ENCODE peak calls at places on chromosomes 16 and 17, in ten cellular contexts. R is MCF 10A, G is fibroblast of the conjunctiva, X is IMR-90, K is neural crest cell, V is NCI-H510A, B is amniotic stem cell, U is C1 segment of cervical spinal cord, N is GM12891, J is mucosa of gallbladder. M is an unnamed sample.

GRCh38 chr17:66541461-66542182 is 239.2 kb downstream of the PRKCA start:
- DNase-seq in R (no peak), G (no peak), X (no peak), K (no peak), V (no peak), B (peak; percentile 69), U (peak; percentile 22), N (no peak), J (no peak), M (no peak)

GRCh38 chr16:1812732-1813163 is 13.9 kb downstream of the HAGH start:
- DNase-seq in R (peak; percentile 47), G (peak; percentile 43), X (peak; percentile 85), K (peak; percentile 32), V (no peak), B (peak; percentile 35), U (no peak), N (no peak), J (peak; percentile 73), M (no peak)

GRCh38 chr16:10314811-10315210 is 71.0 kb upstream of the ATF7IP2 start:
- DNase-seq in R (peak; percentile 25), G (no peak), X (no peak), K (no peak), V (no peak), B (no peak), U (no peak), N (no peak), J (no peak), M (no peak)

GRCh38 chr16:9428355-9429005 is 337.0 kb downstream of the HAPSTR1 start:
- DNase-seq in R (no peak), G (no peak), X (no peak), K (no peak), V (no peak), B (no peak), U (no peak), N (no peak), J (no peak), M (no peak)

GRCh38 chr17:10649031-10649430 is 8.1 kb downstream of the MYH3 start:
- DNase-seq in R (no peak), G (no peak), X (peak; percentile 59), K (no peak), V (no peak), B (no peak), U (no peak), N (no peak), J (no peak), M (no peak)

GRCh38 chr17:44376124-44376523 is 12.5 kb upstream of the FAM171A2 start:
- DNase-seq in R (peak; percentile 33), G (peak; percentile 28), X (peak; percentile 10), K (peak; percentile 46), V (no peak), B (no peak), U (peak; percentile 17), N (peak; percentile 68), J (no peak), M (no peak)

GRCh38 chr17:17075037-17075755 is 32.9 kb downstream of the MPRIP start:
- DNase-seq in R (no peak), G (peak; percentile 47), X (peak; percentile 85), K (no peak), V (no peak), B (no peak), U (no peak), N (no peak), J (peak; percentile 56), M (no peak)

GRCh38 chr17:76709077-76709950 is 1.5 kb downstream of the MXRA7 start:
- DNase-seq in R (peak; percentile 58), G (peak; percentile 74), X (peak; percentile 99), K (no peak), V (no peak), B (peak; percentile 96), U (peak; percentile 71), N (no peak), J (peak; percentile 81), M (no peak)

GRCh38 chr16:1620391-1620790 is 8.2 kb downstream of the CRAMP1 start:
- DNase-seq in R (no peak), G (no peak), X (no peak), K (no peak), V (no peak), B (no peak), U (no peak), N (no peak), J (no peak), M (no peak)

GRCh38 chr17:12282056-12282455 is 261.4 kb downstream of the MAP2K4 start:
- DNase-seq in R (no peak), G (no peak), X (peak; percentile 90), K (no peak), V (no peak), B (peak; percentile 18), U (no peak), N (no peak), J (no peak), M (no peak)

GRCh38 chr17:77959216-77959925 is 868 bp downstream of the TNRC6C start:
- DNase-seq in R (no peak), G (no peak), X (peak; percentile 19), K (no peak), V (no peak), B (no peak), U (no peak), N (peak; percentile 39), J (no peak), M (no peak)

GRCh38 chr17:21199311-21199710 is 14.7 kb downstream of the TMEM11 start:
- DNase-seq in R (no peak), G (no peak), X (no peak), K (no peak), V (no peak), B (peak; percentile 33), U (no peak), N (no peak), J (no peak), M (no peak)

GRCh38 chr17:57662644-57663308 is 82.3 kb downstream of the CCDC182 start:
- DNase-seq in R (peak; percentile 88), G (peak; percentile 98), X (peak; percentile 99), K (peak; percentile 90), V (peak; percentile 99), B (peak; percentile 97), U (peak; percentile 99), N (peak; percentile 42), J (peak; percentile 96), M (peak; percentile 78)

GRCh38 chr17:69325518-69326301 is 1.2 kb downstream of the ABCA5 start:
- DNase-seq in R (peak; percentile 31), G (no peak), X (no peak), K (no peak), V (no peak), B (no peak), U (no peak), N (no peak), J (no peak), M (no peak)